ENCODE peak calls at places on chromosomes 4 and X, in eight cellular contexts. O is AG08396, U is bronchial epithelial cell, W is NCI-H774, Z is NCI-H69, M is skeletal muscle cell, J is upper lobe of right lung, E is neural crest cell. B is an unnamed sample.

GRCh38 chr4:74547042-74547441 is 102.1 kb downstream of the AREG start:
- DNase-seq in W (no peak), O (no peak), E (no peak), J (no peak), Z (no peak), M (no peak), U (peak), B (no peak)

GRCh38 chr4:152938237-152938969 is 2.3 kb downstream of the FHDC1 start:
- DNase-seq in E (no peak), O (no peak), Z (peak), U (no peak), W (no peak), J (no peak), M (no peak), B (no peak)

GRCh38 chr4:101081695-101082369 is 265.5 kb downstream of the PPP3CA start:
- DNase-seq in Z (peak), W (no peak), J (no peak), O (no peak), M (no peak), E (no peak), U (peak), B (no peak)

GRCh38 chr4:186844059-186844681 is 120.5 kb upstream of the FAT1 start:
- DNase-seq in E (no peak), M (peak), O (peak), J (no peak), W (no peak), Z (peak), U (peak), B (no peak)

GRCh38 chr4:184163813-184164212 is 53.9 kb downstream of the ENPP6 start:
- DNase-seq in J (peak), Z (peak), W (no peak), O (peak), E (peak), U (peak), M (no peak), B (peak)

GRCh38 chrX:108332281-108332680 is 105.9 kb downstream of the COL4A6 start:
- DNase-seq in E (no peak), J (no peak), Z (no peak), O (no peak), U (no peak), M (no peak), W (no peak), B (no peak)

GRCh38 chrX:8760021-8760420 is 28.1 kb upstream of the ANOS1 start:
- DNase-seq in M (no peak), O (no peak), J (no peak), U (peak), E (no peak), Z (no peak), W (no peak), B (no peak)

GRCh38 chr4:98710831-98711230 is 52.4 kb upstream of the TSPAN5 start:
- DNase-seq in E (no peak), U (no peak), W (no peak), J (no peak), Z (no peak), M (no peak), O (peak), B (no peak)

GRCh38 chrX:78140206-78140605 is 756 bp upstream of the TAF9B start:
- DNase-seq in W (no peak), U (no peak), M (no peak), E (no peak), O (no peak), Z (no peak), J (no peak), B (no peak)

GRCh38 chr4:108204518-108204917 is 35.8 kb upstream of the LEF1 start:
- DNase-seq in W (no peak), U (peak), J (no peak), M (no peak), E (no peak), Z (no peak), O (no peak), B (no peak)

GRCh38 chr4:26648260-26648659 is 64.4 kb downstream of the TBC1D19 start:
- DNase-seq in U (peak), E (no peak), M (no peak), J (no peak), O (no peak), Z (no peak), W (no peak), B (no peak)